ENCODE peak calls at places on chromosomes 3 and 15, in six cellular contexts. One of them, this sample, is unnamed.

GRCh38 chr15:77019476-77020331 is 24.8 kb downstream of the PSTPIP1 start:
- DNase-seq in GM12878: no peak
- DNase-seq in HepG2: no peak
- DNase-seq in GM12891: no peak
- DNase-seq in K562: no peak
- DNase-seq in H1: no peak
- DNase-seq in this sample: no peak

GRCh38 chr3:158909870-158910269 is 108.0 kb downstream of the MFSD1 start:
- DNase-seq in GM12891: no peak
- DNase-seq in K562: no peak
- DNase-seq in H1: no peak
- DNase-seq in GM12878: no peak
- DNase-seq in HepG2: no peak
- DNase-seq in this sample: no peak

GRCh38 chr3:52530918-52531635 is 2.6 kb downstream of the NT5DC2 start:
- DNase-seq in K562: no peak
- DNase-seq in GM12878: no peak
- DNase-seq in H1: no peak
- DNase-seq in GM12891: no peak
- DNase-seq in HepG2: no peak
- DNase-seq in this sample: no peak

GRCh38 chr3:70360985-70361384 is 48.5 kb upstream of the MDFIC2 start:
- DNase-seq in GM12891: no peak
- DNase-seq in H1: no peak
- DNase-seq in K562: no peak
- DNase-seq in GM12878: peak
- DNase-seq in HepG2: no peak
- DNase-seq in this sample: no peak

GRCh38 chr3:122310361-122310760 is 14.7 kb upstream of the CSTA start:
- DNase-seq in GM12891: no peak
- DNase-seq in GM12878: no peak
- DNase-seq in K562: no peak
- DNase-seq in H1: no peak
- DNase-seq in HepG2: no peak
- DNase-seq in this sample: no peak

GRCh38 chr3:43155464-43156121 is 49.7 kb upstream of the POMGNT2 start:
- DNase-seq in GM12891: no peak
- DNase-seq in H1: peak
- DNase-seq in HepG2: peak
- DNase-seq in GM12878: no peak
- DNase-seq in K562: peak
- DNase-seq in this sample: no peak

GRCh38 chr3:187725653-187726370 is 19.5 kb downstream of the BCL6 start:
- DNase-seq in K562: no peak
- DNase-seq in HepG2: no peak
- DNase-seq in GM12878: no peak
- DNase-seq in GM12891: no peak
- DNase-seq in H1: no peak
- DNase-seq in this sample: no peak

GRCh38 chr15:85950101-85950500 is 129.6 kb upstream of the AGBL1 start:
- DNase-seq in GM12878: peak
- DNase-seq in GM12891: no peak
- DNase-seq in HepG2: no peak
- DNase-seq in K562: no peak
- DNase-seq in H1: no peak
- DNase-seq in this sample: no peak

GRCh38 chr3:13163848-13164382 is 90.7 kb upstream of the IQSEC1 start:
- DNase-seq in HepG2: no peak
- DNase-seq in GM12891: no peak
- DNase-seq in K562: no peak
- DNase-seq in GM12878: no peak
- DNase-seq in H1: no peak
- DNase-seq in this sample: no peak

GRCh38 chr15:38555686-38556334 is 8.8 kb downstream of the RASGRP1 start:
- DNase-seq in GM12891: no peak
- DNase-seq in H1: no peak
- DNase-seq in K562: no peak
- DNase-seq in GM12878: no peak
- DNase-seq in HepG2: no peak
- DNase-seq in this sample: no peak

GRCh38 chr3:38438421-38438820 is 15.3 kb upstream of the ACVR2B start:
- DNase-seq in GM12891: no peak
- DNase-seq in H1: no peak
- DNase-seq in K562: no peak
- DNase-seq in GM12878: no peak
- DNase-seq in HepG2: no peak
- DNase-seq in this sample: no peak

GRCh38 chr15:100703671-100704070 is 101.3 kb downstream of the ASB7 start:
- DNase-seq in HepG2: no peak
- DNase-seq in GM12891: no peak
- DNase-seq in K562: no peak
- DNase-seq in H1: no peak
- DNase-seq in GM12878: peak
- DNase-seq in this sample: no peak

GRCh38 chr15:44081223-44082013 is 113.7 kb downstream of the FRMD5 start:
- DNase-seq in GM12878: no peak
- DNase-seq in H1: no peak
- DNase-seq in GM12891: no peak
- DNase-seq in HepG2: no peak
- DNase-seq in K562: no peak
- DNase-seq in this sample: no peak

GRCh38 chr3:183518446-183519185 is 36.9 kb downstream of the KLHL6 start:
- DNase-seq in GM12878: no peak
- DNase-seq in K562: no peak
- DNase-seq in GM12891: no peak
- DNase-seq in H1: no peak
- DNase-seq in HepG2: no peak
- DNase-seq in this sample: no peak

GRCh38 chr15:50933353-50933752 is 24.9 kb downstream of the AP4E1 start:
- DNase-seq in HepG2: no peak
- DNase-seq in GM12878: no peak
- DNase-seq in GM12891: no peak
- DNase-seq in H1: no peak
- DNase-seq in K562: no peak
- DNase-seq in this sample: no peak

GRCh38 chr15:33844597-33844996 is 123.7 kb upstream of the CHRM5 start:
- DNase-seq in H1: no peak
- DNase-seq in HepG2: no peak
- DNase-seq in GM12891: no peak
- DNase-seq in GM12878: no peak
- DNase-seq in K562: no peak
- DNase-seq in this sample: no peak

GRCh38 chr15:95916568-95916967 is 413.9 kb upstream of the NR2F2 start:
- DNase-seq in H1: no peak
- DNase-seq in K562: peak
- DNase-seq in HepG2: no peak
- DNase-seq in GM12891: no peak
- DNase-seq in GM12878: no peak
- DNase-seq in this sample: no peak

GRCh38 chr3:99823723-99824711 is 6.4 kb downstream of the CMSS1 start:
- DNase-seq in GM12878: no peak
- DNase-seq in H1: no peak
- DNase-seq in K562: peak
- DNase-seq in GM12891: no peak
- DNase-seq in HepG2: no peak
- DNase-seq in this sample: no peak

GRCh38 chr3:119508172-119508845 is 10.0 kb downstream of the TIMMDC1 start:
- DNase-seq in GM12891: no peak
- DNase-seq in HepG2: no peak
- DNase-seq in H1: no peak
- DNase-seq in GM12878: peak
- DNase-seq in K562: peak
- DNase-seq in this sample: no peak

GRCh38 chr3:32816439-32817194 is 1.2 kb upstream of the TRIM71 start:
- DNase-seq in GM12891: peak
- DNase-seq in H1: peak
- DNase-seq in GM12878: no peak
- DNase-seq in HepG2: peak
- DNase-seq in K562: no peak
- DNase-seq in this sample: peak

GRCh38 chr3:24680214-24680967 is 185.7 kb upstream of the THRB start:
- DNase-seq in HepG2: peak
- DNase-seq in GM12878: no peak
- DNase-seq in GM12891: no peak
- DNase-seq in H1: no peak
- DNase-seq in K562: peak
- DNase-seq in this sample: peak

GRCh38 chr15:73935547-73935946 is 9.3 kb downstream of the LOXL1 start:
- DNase-seq in HepG2: no peak
- DNase-seq in H1: no peak
- DNase-seq in K562: no peak
- DNase-seq in GM12878: no peak
- DNase-seq in GM12891: no peak
- DNase-seq in this sample: no peak

GRCh38 chr3:153840487-153840886 is 280.7 kb upstream of the ARHGEF26 start:
- DNase-seq in H1: no peak
- DNase-seq in K562: no peak
- DNase-seq in GM12878: no peak
- DNase-seq in GM12891: no peak
- DNase-seq in HepG2: no peak
- DNase-seq in this sample: no peak

GRCh38 chr3:134351421-134351820 is 22.8 kb downstream of the AMOTL2 start:
- DNase-seq in H1: no peak
- DNase-seq in HepG2: no peak
- DNase-seq in GM12891: no peak
- DNase-seq in GM12878: no peak
- DNase-seq in K562: no peak
- DNase-seq in this sample: no peak

GRCh38 chr15:33801954-33802353 is 166.3 kb upstream of the CHRM5 start:
- DNase-seq in GM12891: no peak
- DNase-seq in GM12878: no peak
- DNase-seq in H1: no peak
- DNase-seq in HepG2: no peak
- DNase-seq in K562: no peak
- DNase-seq in this sample: no peak

GRCh38 chr15:82159922-82160321 is 102.6 kb downstream of the EFL1 start:
- DNase-seq in GM12878: no peak
- DNase-seq in K562: no peak
- DNase-seq in HepG2: no peak
- DNase-seq in H1: no peak
- DNase-seq in GM12891: no peak
- DNase-seq in this sample: no peak

GRCh38 chr15:81282911-81283310 is 41.0 kb downstream of the STARD5 start:
- DNase-seq in GM12878: no peak
- DNase-seq in K562: no peak
- DNase-seq in HepG2: no peak
- DNase-seq in H1: no peak
- DNase-seq in GM12891: no peak
- DNase-seq in this sample: no peak

GRCh38 chr3:147213633-147214032 is 192.7 kb downstream of the ZIC4 start:
- DNase-seq in K562: no peak
- DNase-seq in HepG2: no peak
- DNase-seq in GM12891: no peak
- DNase-seq in GM12878: no peak
- DNase-seq in H1: no peak
- DNase-seq in this sample: no peak

GRCh38 chr3:61650719-61651118 is 89.3 kb downstream of the PTPRG start:
- DNase-seq in HepG2: no peak
- DNase-seq in K562: no peak
- DNase-seq in H1: no peak
- DNase-seq in GM12891: no peak
- DNase-seq in GM12878: no peak
- DNase-seq in this sample: no peak

GRCh38 chr15:98686983-98687382 is 38.6 kb downstream of the IGF1R start:
- DNase-seq in H1: no peak
- DNase-seq in GM12878: no peak
- DNase-seq in HepG2: no peak
- DNase-seq in K562: no peak
- DNase-seq in GM12891: no peak
- DNase-seq in this sample: no peak

GRCh38 chr15:94470492-94470891 is 239.1 kb downstream of the MCTP2 start:
- DNase-seq in GM12891: no peak
- DNase-seq in GM12878: no peak
- DNase-seq in HepG2: no peak
- DNase-seq in K562: no peak
- DNase-seq in H1: no peak
- DNase-seq in this sample: no peak

GRCh38 chr15:55334997-55335396 is 16.0 kb downstream of the PIGB start:
- DNase-seq in H1: no peak
- DNase-seq in HepG2: peak
- DNase-seq in K562: no peak
- DNase-seq in GM12891: no peak
- DNase-seq in GM12878: no peak
- DNase-seq in this sample: no peak
- TF ChIP-seq TAF1 in H1: no peak
- TF ChIP-seq TAF1 in HepG2: no peak
- TF ChIP-seq TAF1 in K562: no peak
- TF ChIP-seq TAF1 in GM12891: no peak
- TF ChIP-seq TAF1 in GM12878: no peak
- TF ChIP-seq TAF1 in this sample: no peak

GRCh38 chr15:71545923-71546322 is 264.4 kb upstream of the NR2E3 start:
- DNase-seq in GM12891: no peak
- DNase-seq in K562: no peak
- DNase-seq in GM12878: no peak
- DNase-seq in H1: no peak
- DNase-seq in HepG2: no peak
- DNase-seq in this sample: no peak
- TF ChIP-seq POLR2AphosphoS5 in GM12891: no peak
- TF ChIP-seq POLR2AphosphoS5 in K562: no peak
- TF ChIP-seq POLR2AphosphoS5 in GM12878: no peak
- TF ChIP-seq POLR2AphosphoS5 in H1: no peak
- TF ChIP-seq POLR2AphosphoS5 in HepG2: no peak
- TF ChIP-seq POLR2AphosphoS5 in this sample: no peak

DNA sequence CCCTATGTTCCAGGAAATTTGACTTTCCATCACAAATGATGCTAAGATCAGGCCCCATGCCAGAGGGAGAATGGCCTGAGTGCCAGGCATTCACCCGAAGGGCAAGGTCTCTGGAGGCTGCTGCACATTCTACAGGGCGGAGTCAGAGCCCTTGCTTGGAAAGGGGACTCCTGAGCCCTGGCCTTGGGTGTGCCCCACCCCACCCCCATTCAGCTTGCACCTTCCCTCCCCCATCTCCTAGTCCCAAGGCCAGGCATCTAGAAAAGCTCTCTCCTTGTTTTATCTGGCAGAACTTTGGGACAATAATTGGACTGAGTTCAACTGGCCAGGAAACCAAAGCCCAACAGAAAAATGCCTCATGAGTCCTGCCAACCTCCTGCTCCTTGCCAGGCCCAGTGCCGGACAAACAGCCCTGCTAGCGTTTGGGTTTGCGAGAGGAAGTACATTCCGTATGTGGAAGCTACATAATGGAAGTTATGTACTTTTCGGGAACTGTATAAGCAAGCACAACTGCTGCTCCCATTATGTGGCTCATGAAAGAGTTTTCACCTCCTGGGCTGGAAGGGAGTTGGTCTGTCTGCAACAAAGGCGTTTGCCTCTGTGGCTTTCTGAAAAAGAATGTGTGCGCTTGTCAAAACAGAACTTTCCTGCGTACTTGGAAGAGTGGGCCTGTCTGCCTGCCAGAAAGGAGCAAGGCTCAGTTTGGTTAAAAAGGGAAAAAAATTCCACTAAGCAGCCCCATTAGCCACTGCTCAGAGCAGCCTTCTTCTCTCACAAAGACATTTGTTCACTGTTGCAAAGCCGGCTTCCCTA is 321.4 kb upstream of the CTNNB1 start:
- DNase-seq in GM12891: no peak
- DNase-seq in H1: no peak
- DNase-seq in HepG2: peak
- DNase-seq in GM12878: no peak
- DNase-seq in K562: no peak
- DNase-seq in this sample: no peak
- TF ChIP-seq POLR2A in GM12891: no peak
- TF ChIP-seq POLR2A in H1: no peak
- TF ChIP-seq POLR2A in HepG2: no peak
- TF ChIP-seq POLR2A in GM12878: no peak
- TF ChIP-seq POLR2A in K562: no peak
- TF ChIP-seq POLR2A in this sample: no peak

GRCh38 chr3:128282392-128283196 is 129.3 kb downstream of the EEFSEC start:
- DNase-seq in HepG2: no peak
- DNase-seq in K562: no peak
- DNase-seq in GM12891: no peak
- DNase-seq in H1: no peak
- DNase-seq in GM12878: no peak
- DNase-seq in this sample: no peak
- TF ChIP-seq TAF1 in HepG2: no peak
- TF ChIP-seq TAF1 in K562: no peak
- TF ChIP-seq TAF1 in GM12891: no peak
- TF ChIP-seq TAF1 in H1: no peak
- TF ChIP-seq TAF1 in GM12878: no peak
- TF ChIP-seq TAF1 in this sample: no peak

This sample was measured in GM12892.